ENCODE peak calls at places on chromosomes 3 and 15, in five cellular contexts. Z, B, U, V and K are unnamed samples.

GRCh38 chr3:3443482-3443881 is 264.0 kb upstream of the CRBN start:
- DNase-seq in Z (no peak), B (no peak), U (no peak), V (no peak), K (no peak)

GRCh38 chr15:94198633-94199032 is 32.7 kb upstream of the MCTP2 start:
- DNase-seq in Z (no peak), B (no peak), U (no peak), V (no peak), K (no peak)

GRCh38 chr15:80188293-80188692 is 35.5 kb downstream of the FAH start:
- DNase-seq in Z (no peak), B (no peak), U (no peak), V (no peak), K (no peak)

GRCh38 chr3:61979645-61980430 is 393.5 kb downstream of the FEZF2 start:
- DNase-seq in Z (no peak), B (no peak), U (no peak), V (no peak), K (no peak)

GRCh38 chr3:50262778-50263177 is 6.2 kb upstream of the SEMA3B start:
- DNase-seq in Z (no peak), B (no peak), U (no peak), V (no peak), K (no peak)

GRCh38 chr3:81300324-81300927 is 461.0 kb downstream of the GBE1 start:
- DNase-seq in Z (no peak), B (no peak), U (no peak), V (no peak), K (no peak)

GRCh38 chr3:40333416-40333815 is 23.9 kb downstream of the EIF1B start:
- DNase-seq in Z (no peak), B (no peak), U (no peak), V (no peak), K (no peak)

GRCh38 chr3:169657351-169658124 is 6.0 kb downstream of the MECOM start:
- DNase-seq in Z (no peak), B (no peak), U (no peak), V (no peak), K (no peak)

GRCh38 chr15:78364233-78364632 is 24.1 kb downstream of the CRABP1 start:
- DNase-seq in Z (no peak), B (no peak), U (no peak), V (no peak), K (no peak)

GRCh38 chr3:43707998-43708397 is 17.3 kb downstream of the ABHD5 start:
- DNase-seq in Z (peak; percentile 33), B (no peak), U (no peak), V (peak; percentile 85), K (peak; percentile 70)

GRCh38 chr3:14844386-14845170 is 25.8 kb downstream of the FGD5 start:
- DNase-seq in Z (no peak), B (no peak), U (no peak), V (no peak), K (no peak)

GRCh38 chr3:129276385-129276784 is 2.3 kb upstream of the HMCES start:
- DNase-seq in Z (no peak), B (no peak), U (no peak), V (no peak), K (no peak)

GRCh38 chr3:170584585-170585007 is 1.3 kb downstream of the SLC7A14 start:
- DNase-seq in Z (peak; percentile 26), B (peak; percentile 96), U (peak; percentile 49), V (no peak), K (peak; percentile 77)

GRCh38 chr15:40105517-40106202 is 3.0 kb downstream of the BMF start:
- DNase-seq in Z (no peak), B (no peak), U (no peak), V (no peak), K (no peak)

GRCh38 chr15:29008846-29009245 is 123.1 kb downstream of the APBA2 start:
- DNase-seq in Z (no peak), B (no peak), U (no peak), V (no peak), K (no peak)

GRCh38 chr3:74000715-74001114 is 376.0 kb upstream of the PDZRN3 start:
- DNase-seq in Z (no peak), B (no peak), U (no peak), V (no peak), K (no peak)

GRCh38 chr3:111676177-111677021 is 81.3 kb upstream of the ZBED2 start:
- DNase-seq in Z (peak; percentile 86), B (no peak), U (no peak), V (no peak), K (peak; percentile 77)

GRCh38 chr3:25663324-25664065 is 1.2 kb downstream of the TOP2B start:
- DNase-seq in Z (peak; percentile 14), B (peak; percentile 65), U (no peak), V (peak; percentile 8), K (no peak)

GRCh38 chr3:37862219-37862711 is 585 bp downstream of the CTDSPL start:
- DNase-seq in Z (peak; percentile 38), B (peak; percentile 73), U (peak; percentile 62), V (no peak), K (peak; percentile 26)

GRCh38 chr15:58313304-58313703 is 118.5 kb upstream of the LIPC start:
- DNase-seq in Z (no peak), B (no peak), U (no peak), V (no peak), K (no peak)

GRCh38 chr15:81256916-81257315 is 60.2 kb downstream of the IL16 start:
- DNase-seq in Z (peak; percentile 31), B (no peak), U (no peak), V (peak; percentile 32), K (peak; percentile 57)

GRCh38 chr3:32239638-32240550 is 1.4 kb downstream of the CMTM8 start:
- DNase-seq in Z (peak; percentile 62), B (peak; percentile 83), U (no peak), V (peak; percentile 43), K (peak; percentile 13)

GRCh38 chr3:159626598-159626997 is 362.0 kb upstream of the IL12A start:
- DNase-seq in Z (no peak), B (no peak), U (no peak), V (no peak), K (no peak)

DNA sequence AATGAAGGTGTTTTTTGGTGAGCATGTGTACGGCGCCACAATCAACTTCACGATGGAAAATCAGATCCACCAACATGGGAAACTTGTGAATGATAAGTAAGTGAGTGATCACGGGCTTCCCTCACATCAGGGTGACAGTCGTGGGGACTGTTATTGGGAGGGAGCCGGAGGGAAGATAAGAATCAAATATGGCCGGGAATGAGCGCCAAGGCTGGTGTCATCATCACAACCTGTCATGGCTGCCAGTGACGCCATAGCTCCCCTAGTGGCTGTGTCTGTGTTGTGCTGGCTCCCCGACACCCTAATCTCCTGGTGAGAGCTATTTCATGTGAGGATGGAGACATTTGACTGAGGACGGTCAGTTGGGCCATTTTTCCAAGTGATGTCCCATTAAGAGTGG is 168.5 kb downstream of the SV2B start:
- DNase-seq in Z (peak; percentile 49), B (peak; percentile 81), U (no peak), V (peak; percentile 44), K (no peak)
- TF ChIP-seq CTCF in Z (peak; percentile 22), B (peak; percentile 69), U (no peak), V (peak; percentile 74), K (no peak)

GRCh38 chr3:153094386-153094785 is 67.6 kb upstream of the RAP2B start:
- DNase-seq in Z (no peak), B (no peak), U (no peak), V (no peak), K (no peak)
- H3K27ac ChIP-seq in Z (no peak overlapping the region), B (no peak overlapping the region), U (no peak overlapping the region), V (no peak overlapping the region), K (no peak overlapping the region)

GRCh38 chr15:61151791-61152190 is 77.3 kb downstream of the RORA start:
- DNase-seq in Z (no peak), B (no peak), U (no peak), V (no peak), K (no peak)

GRCh38 chr15:61159901-61160300 is 69.2 kb downstream of the RORA start:
- DNase-seq in Z (no peak), B (no peak), U (no peak), V (no peak), K (no peak)

GRCh38 chr15:61157933-61158332 is 71.2 kb downstream of the RORA start:
- DNase-seq in Z (no peak), B (no peak), U (peak; percentile 71), V (no peak), K (no peak)

DNA sequence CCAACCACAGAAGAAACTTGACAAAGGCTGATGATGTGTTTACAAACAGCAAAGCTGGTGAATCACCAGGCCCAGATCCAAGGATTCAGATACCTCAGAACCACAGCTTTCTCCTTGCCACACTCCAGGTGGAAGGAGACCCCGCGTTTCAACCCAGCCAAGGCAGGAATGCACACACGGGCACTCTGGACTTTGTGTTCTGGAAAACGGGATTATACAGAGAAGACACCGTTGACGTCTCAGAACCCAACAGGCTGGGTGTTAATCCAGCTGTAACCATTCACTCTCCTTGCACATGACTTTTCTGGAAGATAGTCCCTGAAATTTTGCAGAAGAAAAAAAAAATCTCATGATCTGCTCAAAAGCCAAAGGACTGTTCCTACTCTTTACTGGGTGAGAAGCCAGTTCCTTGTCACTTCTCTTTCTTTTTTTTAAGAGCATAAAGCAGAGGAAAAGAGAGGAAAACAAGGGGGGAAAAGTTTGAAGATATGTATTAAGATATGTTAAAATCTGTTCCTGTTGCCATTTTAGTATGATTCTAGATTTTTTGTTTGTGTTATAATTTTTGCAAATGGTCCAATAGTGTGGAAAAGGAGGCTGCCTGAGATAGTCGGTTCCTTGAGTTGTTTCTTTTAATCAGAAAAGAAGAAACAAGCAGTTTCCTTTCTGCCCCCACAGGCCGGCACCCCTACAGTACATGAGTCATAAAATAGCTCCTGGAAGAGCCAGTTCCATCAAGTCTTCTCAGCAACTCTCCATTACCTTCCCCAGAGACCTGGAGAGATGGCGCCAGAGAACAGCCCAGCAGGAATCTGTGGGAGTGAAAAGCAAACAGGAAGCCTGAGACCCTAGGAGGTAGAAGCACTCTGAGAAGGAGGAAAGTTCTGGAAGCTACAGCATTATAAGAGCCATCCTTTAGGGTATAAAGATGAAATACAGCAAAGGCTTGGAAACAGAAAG is 73.1 kb downstream of the RORA start:
- DNase-seq in Z (no peak), B (peak; percentile 78), U (peak; percentile 75), V (no peak), K (peak; percentile 17)
- TF ChIP-seq CTCF in Z (no peak), B (no peak), U (no peak), V (no peak), K (no peak)

DNA sequence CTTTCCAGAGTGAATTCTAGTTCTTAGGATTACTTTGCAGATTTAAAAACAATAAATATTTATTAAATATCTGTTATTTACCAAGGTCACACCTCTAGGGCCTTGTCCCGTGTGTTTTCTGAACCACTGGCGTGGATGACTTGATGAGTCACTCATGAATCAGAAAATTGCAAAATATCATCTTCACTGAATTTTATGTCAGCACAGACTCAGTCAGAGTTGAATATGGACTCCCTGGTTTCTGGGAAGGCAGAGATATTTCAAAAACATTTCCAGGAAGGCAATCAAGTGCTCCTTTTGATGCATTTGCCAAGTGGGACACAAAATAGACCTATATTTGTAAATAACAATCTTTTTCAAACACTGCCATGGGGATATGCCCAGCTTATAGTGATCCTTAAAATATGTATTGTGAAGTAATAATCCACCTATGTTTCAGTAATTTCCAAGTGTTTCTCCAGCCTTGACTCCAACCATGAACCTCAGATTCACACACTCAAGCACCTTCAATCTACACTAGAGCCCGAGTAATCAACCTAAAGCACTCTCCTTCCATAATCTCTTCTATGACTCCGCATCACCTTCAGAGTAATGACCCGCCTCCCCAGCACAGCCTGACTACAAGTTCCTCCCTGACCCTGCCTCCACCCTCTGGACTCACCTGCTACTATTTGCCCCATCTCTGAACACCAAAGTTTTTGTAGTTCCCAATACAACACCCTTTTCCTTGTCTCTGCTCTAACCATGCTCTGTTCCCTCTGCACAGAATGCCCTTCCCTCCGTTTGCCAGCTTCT is 24.3 kb downstream of the DPH3 start:
- DNase-seq in Z (peak; percentile 38), B (no peak), U (no peak), V (no peak), K (peak; percentile 60)
- H3K27ac ChIP-seq in Z (peak overlapping the region; percentile 63), B (no peak overlapping the region), U (peak overlapping the region; percentile 71), V (no peak overlapping the region), K (no peak overlapping the region)